ENCODE peak calls at places on chromosomes 1 and 21, in six cellular contexts. X is cardiac muscle cell; L is HS-5; N is NCI-H1694 treated with DMSO at 0.1 percent for 48 hours; Q is stimulated activated CD8-positive, alpha-beta memory T cell treated with anti-CD3 and anti-CD28 coated beads, Interleukin-4, amount 100 ng/mL, for 4 hours; W is H54. Y is an unnamed sample.

GRCh38 chr1:245434285-245434684 is 279.5 kb downstream of the KIF26B start:
- DNase-seq in L (no peak), Q (no peak), N (no peak), W (no peak), X (no peak), Y (no peak)

GRCh38 chr1:91798741-91799140 is 87.2 kb downstream of the TGFBR3 start:
- DNase-seq in L (no peak), X (no peak), N (no peak), Q (no peak), W (no peak), Y (no peak)

GRCh38 chr1:89635825-89636815 is 3.2 kb downstream of the LRRC8C start:
- DNase-seq in Q (no peak), N (no peak), L (peak; percentile 81), W (no peak), X (no peak), Y (no peak)

GRCh38 chr1:201022178-201022823 is 1.2 kb downstream of the KIF21B start:
- DNase-seq in X (no peak), W (no peak), N (no peak), L (no peak), Q (no peak), Y (no peak)

GRCh38 chr1:214833357-214833756 is 230.4 kb downstream of the CENPF start:
- DNase-seq in Q (no peak), W (no peak), L (no peak), N (no peak), X (no peak), Y (no peak)

GRCh38 chr1:33220701-33221384 is 35.4 kb upstream of the ZNF362 start:
- DNase-seq in Q (no peak), X (peak; percentile 19), N (no peak), W (no peak), L (no peak), Y (no peak)

GRCh38 chr1:224131253-224131652 is 17.3 kb downstream of the FBXO28 start:
- DNase-seq in X (no peak), W (no peak), L (no peak), N (no peak), Q (no peak), Y (no peak)

GRCh38 chr1:116481934-116482333 is 88.9 kb downstream of the CD58 start:
- DNase-seq in W (no peak), X (no peak), Q (no peak), L (no peak), N (no peak), Y (no peak)

GRCh38 chr21:32101206-32101763 is 177.6 kb downstream of the MIS18A start:
- DNase-seq in X (no peak), L (no peak), N (peak; percentile 67), Q (no peak), W (no peak), Y (no peak)

GRCh38 chr1:151326619-151327222 is 495 bp downstream of the PI4KB start:
- DNase-seq in N (peak; percentile 38), Q (peak; percentile 17), X (no peak), L (no peak), W (peak; percentile 75), Y (no peak)

GRCh38 chr1:202638019-202638887 is 72.0 kb downstream of the SYT2 start:
- DNase-seq in N (peak; percentile 57), X (no peak), L (no peak), W (no peak), Q (no peak), Y (no peak)

GRCh38 chr1:110258734-110259133 is 48.6 kb downstream of the KCNC4 start:
- DNase-seq in W (no peak), X (no peak), Q (no peak), L (no peak), N (peak; percentile 88), Y (no peak)

GRCh38 chr1:27508139-27508665 is 18.2 kb upstream of the WASF2 start:
- DNase-seq in Q (no peak), N (no peak), W (no peak), X (no peak), L (no peak), Y (no peak)

GRCh38 chr1:39034114-39034654 is 8.0 kb downstream of the NDUFS5 start:
- DNase-seq in Q (no peak), X (no peak), L (no peak), W (no peak), N (no peak), Y (no peak)

GRCh38 chr1:11822091-11822490 is 16.1 kb downstream of the CLCN6 start:
- DNase-seq in L (no peak), Q (no peak), W (no peak), N (no peak), X (no peak), Y (no peak)

GRCh38 chr1:155970531-155971167 is 7.7 kb downstream of the ARHGEF2 start:
- DNase-seq in X (no peak), Q (no peak), W (peak; percentile 88), L (peak; percentile 57), N (peak; percentile 22), Y (no peak)

GRCh38 chr1:101452825-101453224 is 216.0 kb downstream of the S1PR1 start:
- DNase-seq in L (no peak), W (no peak), X (peak; percentile 3), N (no peak), Q (no peak), Y (no peak)

GRCh38 chr1:29646161-29646775 is 409.9 kb downstream of the PTPRU start:
- DNase-seq in X (no peak), W (no peak), N (no peak), Q (no peak), L (no peak), Y (no peak)

GRCh38 chr1:1684031-1684681 is 8.4 kb downstream of the SLC35E2B start:
- DNase-seq in W (no peak), N (no peak), L (no peak), X (no peak), Q (no peak), Y (no peak)

GRCh38 chr21:23218667-23219066 is 2220.5 kb downstream of the NCAM2 start:
- DNase-seq in Q (no peak), L (no peak), W (no peak), N (no peak), X (no peak), Y (no peak)

GRCh38 chr1:211967704-211968103 is 67.7 kb downstream of the INTS7 start:
- DNase-seq in W (no peak), X (no peak), L (no peak), Q (no peak), N (no peak), Y (no peak)

GRCh38 chr1:94614980-94615379 is 73.4 kb upstream of the F3 start:
- DNase-seq in Q (no peak), X (no peak), L (no peak), N (no peak), W (no peak), Y (no peak)

GRCh38 chr1:11792106-11792505 is 13.7 kb downstream of the MTHFR start:
- DNase-seq in N (no peak), Q (no peak), L (no peak), W (no peak), X (peak; percentile 22), Y (no peak)

GRCh38 chr1:47230692-47231313 is 1.2 kb downstream of the TAL1 start:
- DNase-seq in Q (no peak), N (no peak), W (no peak), L (no peak), X (peak; percentile 53), Y (no peak)

GRCh38 chr1:8903410-8903809 is 24.9 kb upstream of the ENO1 start:
- DNase-seq in W (no peak), N (no peak), Q (no peak), L (peak; percentile 40), X (no peak), Y (no peak)

GRCh38 chr21:41766051-41766882 is 585 bp downstream of the RIPK4 start:
- DNase-seq in Q (no peak), W (no peak), N (no peak), L (no peak), X (no peak), Y (no peak)

GRCh38 chr1:175043824-175044223 is 20.6 kb upstream of the MRPS14 start:
- DNase-seq in L (no peak), W (no peak), Q (no peak), X (no peak), N (no peak), Y (no peak)

GRCh38 chr1:8026976-8027747 is 1.1 kb upstream of the ERRFI1 start:
- DNase-seq in Q (no peak), X (no peak), N (no peak), W (no peak), L (no peak), Y (no peak)

GRCh38 chr1:34896612-34897011 is 32.8 kb downstream of the DLGAP3 start:
- DNase-seq in X (no peak), W (no peak), L (no peak), Q (no peak), N (no peak), Y (no peak)

GRCh38 chr1:40736085-40736531 is 44.6 kb downstream of the NFYC start:
- DNase-seq in Q (no peak), W (peak; percentile 26), L (no peak), N (no peak), X (peak; percentile 54), Y (no peak)

GRCh38 chr1:161998811-161999210 is 24.9 kb downstream of the OLFML2B start:
- DNase-seq in Q (no peak), W (no peak), L (no peak), N (no peak), X (no peak), Y (no peak)

GRCh38 chr1:226986496-226987178 is 46.5 kb downstream of the COQ8A start:
- DNase-seq in Q (no peak), X (no peak), W (no peak), N (no peak), L (no peak), Y (no peak)

GRCh38 chr1:108190686-108191416 is 9.3 kb downstream of the SLC25A24 start:
- DNase-seq in X (no peak), W (no peak), Q (no peak), N (no peak), L (no peak), Y (no peak)

GRCh38 chr1:242454262-242455051 is 70.0 kb downstream of the PLD5 start:
- DNase-seq in Q (no peak), N (peak; percentile 78), X (peak; percentile 62), L (no peak), W (peak; percentile 18), Y (no peak)

Y was measured in cortex of kidney.